ENCODE peak calls at places on chromosomes 6 and 20, in seven cellular contexts. One of them, this sample, is unnamed.

GRCh38 chr6:66526061-66526460 is 819.0 kb upstream of the EYS start:
- DNase-seq in brain microvascular endothelial cell: no peak
- DNase-seq in astrocyte of the spinal cord: no peak
- DNase-seq in non-pigmented ciliary epithelial cell: no peak
- DNase-seq in neuronal stem cell: no peak
- DNase-seq in cerebellum: no peak
- DNase-seq in activated CD4-positive, alpha-beta T cell treated with anti-CD3 and anti-CD28 coated beads, Interleukin-2, amount 50 U/mL, for 1 hour: no peak
- DNase-seq in this sample: no peak

GRCh38 chr20:14142171-14142570 is 146.9 kb downstream of the MACROD2 start:
- DNase-seq in neuronal stem cell: peak
- DNase-seq in cerebellum: peak
- DNase-seq in brain microvascular endothelial cell: peak
- DNase-seq in non-pigmented ciliary epithelial cell: no peak
- DNase-seq in astrocyte of the spinal cord: peak
- DNase-seq in activated CD4-positive, alpha-beta T cell treated with anti-CD3 and anti-CD28 coated beads, Interleukin-2, amount 50 U/mL, for 1 hour: no peak
- DNase-seq in this sample: peak

GRCh38 chr6:43274916-43275597 is 23.0 kb upstream of the SLC22A7 start:
- DNase-seq in non-pigmented ciliary epithelial cell: no peak
- DNase-seq in brain microvascular endothelial cell: no peak
- DNase-seq in activated CD4-positive, alpha-beta T cell treated with anti-CD3 and anti-CD28 coated beads, Interleukin-2, amount 50 U/mL, for 1 hour: peak
- DNase-seq in astrocyte of the spinal cord: no peak
- DNase-seq in cerebellum: peak
- DNase-seq in neuronal stem cell: no peak
- DNase-seq in this sample: no peak

GRCh38 chr6:47822856-47823554 is 41.2 kb downstream of the OPN5 start:
- DNase-seq in non-pigmented ciliary epithelial cell: no peak
- DNase-seq in cerebellum: no peak
- DNase-seq in activated CD4-positive, alpha-beta T cell treated with anti-CD3 and anti-CD28 coated beads, Interleukin-2, amount 50 U/mL, for 1 hour: no peak
- DNase-seq in neuronal stem cell: no peak
- DNase-seq in astrocyte of the spinal cord: peak
- DNase-seq in brain microvascular endothelial cell: no peak
- DNase-seq in this sample: no peak

GRCh38 chr20:53510266-53510665 is 83.4 kb downstream of the ZNF217 start:
- DNase-seq in activated CD4-positive, alpha-beta T cell treated with anti-CD3 and anti-CD28 coated beads, Interleukin-2, amount 50 U/mL, for 1 hour: no peak
- DNase-seq in brain microvascular endothelial cell: no peak
- DNase-seq in non-pigmented ciliary epithelial cell: no peak
- DNase-seq in astrocyte of the spinal cord: no peak
- DNase-seq in cerebellum: no peak
- DNase-seq in neuronal stem cell: no peak
- DNase-seq in this sample: no peak

GRCh38 chr6:77430506-77430905 is 32.8 kb downstream of the HTR1B start:
- DNase-seq in brain microvascular endothelial cell: no peak
- DNase-seq in astrocyte of the spinal cord: no peak
- DNase-seq in cerebellum: no peak
- DNase-seq in non-pigmented ciliary epithelial cell: no peak
- DNase-seq in activated CD4-positive, alpha-beta T cell treated with anti-CD3 and anti-CD28 coated beads, Interleukin-2, amount 50 U/mL, for 1 hour: no peak
- DNase-seq in neuronal stem cell: no peak
- DNase-seq in this sample: no peak

GRCh38 chr6:109690373-109690739 is 646 bp downstream of the AK9 start:
- DNase-seq in activated CD4-positive, alpha-beta T cell treated with anti-CD3 and anti-CD28 coated beads, Interleukin-2, amount 50 U/mL, for 1 hour: peak
- DNase-seq in non-pigmented ciliary epithelial cell: no peak
- DNase-seq in neuronal stem cell: peak
- DNase-seq in cerebellum: peak
- DNase-seq in astrocyte of the spinal cord: no peak
- DNase-seq in brain microvascular endothelial cell: no peak
- DNase-seq in this sample: peak

GRCh38 chr6:30752164-30752927 is 8.0 kb upstream of the IER3 start:
- DNase-seq in astrocyte of the spinal cord: peak
- DNase-seq in brain microvascular endothelial cell: peak
- DNase-seq in cerebellum: no peak
- DNase-seq in neuronal stem cell: no peak
- DNase-seq in activated CD4-positive, alpha-beta T cell treated with anti-CD3 and anti-CD28 coated beads, Interleukin-2, amount 50 U/mL, for 1 hour: no peak
- DNase-seq in non-pigmented ciliary epithelial cell: peak
- DNase-seq in this sample: peak

This sample was measured in NCI-H446.